ENCODE peak calls at places on chromosomes 7 and 10, in six cellular contexts. Z is ovary, P is tibial artery, K is heart left ventricle, N is GM12878, T is astrocyte of the cerebellum. V is an unnamed sample.

GRCh38 chr7:4479367-4480039 is 202.6 kb upstream of the FOXK1 start:
- DNase-seq in Z (no peak), P (no peak), K (no peak), N (no peak), T (peak), V (no peak)

GRCh38 chr10:48444266-48444665 is 137.8 kb downstream of the MAPK8 start:
- DNase-seq in Z (no peak), P (no peak), K (no peak), N (no peak), T (peak), V (peak)

GRCh38 chr7:36473454-36474282 is 84.0 kb downstream of the ANLN start:
- DNase-seq in Z (no peak), P (no peak), K (no peak), N (no peak), T (no peak), V (no peak)

GRCh38 chr7:138625849-138626230 is 75.3 kb downstream of the SVOPL start:
- DNase-seq in Z (no peak), P (no peak), K (no peak), N (no peak), T (no peak), V (no peak)

GRCh38 chr10:71995880-71996597 is 31.8 kb downstream of the CHST3 start:
- DNase-seq in Z (no peak), P (no peak), K (no peak), N (no peak), T (no peak), V (no peak)

GRCh38 chr7:32204361-32205018 is 134.3 kb upstream of the PDE1C start:
- DNase-seq in Z (peak), P (peak), K (peak), N (peak), T (peak), V (peak)

GRCh38 chr7:76072243-76073148 is 24.6 kb downstream of the MDH2 start:
- DNase-seq in Z (no peak), P (no peak), K (no peak), N (no peak), T (no peak), V (no peak)

GRCh38 chr10:93261089-93261488 is 187.4 kb downstream of the CYP26A1 start:
- DNase-seq in Z (no peak), P (no peak), K (no peak), N (no peak), T (no peak), V (no peak)

GRCh38 chr10:120702032-120702431 is 149.1 kb upstream of the WDR11 start:
- DNase-seq in Z (no peak), P (no peak), K (no peak), N (no peak), T (no peak), V (no peak)

GRCh38 chr7:98872328-98872924 is 2.6 kb upstream of the TMEM130 start:
- DNase-seq in Z (no peak), P (peak), K (no peak), N (no peak), T (no peak), V (no peak)

GRCh38 chr7:113521468-113521867 is 397.3 kb downstream of the PPP1R3A start:
- DNase-seq in Z (no peak), P (no peak), K (no peak), N (no peak), T (no peak), V (no peak)

GRCh38 chr10:34474060-34474376 is 341.1 kb downstream of the PARD3 start:
- DNase-seq in Z (no peak), P (no peak), K (no peak), N (no peak), T (no peak), V (no peak)

GRCh38 chr10:108956149-108956548 is 967.2 kb downstream of the XPNPEP1 start:
- DNase-seq in Z (no peak), P (no peak), K (no peak), N (no peak), T (no peak), V (no peak)

GRCh38 chr7:12942599-12942998 is 255.2 kb downstream of the ARL4A start:
- DNase-seq in Z (no peak), P (no peak), K (no peak), N (no peak), T (peak), V (no peak)

GRCh38 chr10:104732222-104732621 is 91.1 kb downstream of the SORCS3 start:
- DNase-seq in Z (no peak), P (no peak), K (no peak), N (no peak), T (no peak), V (no peak)

GRCh38 chr10:18400201-18400910 is 251.0 kb downstream of the NSUN6 start:
- DNase-seq in Z (no peak), P (no peak), K (no peak), N (peak), T (no peak), V (no peak)

GRCh38 chr7:116797611-116798010 is 64.8 kb upstream of the CAPZA2 start:
- DNase-seq in Z (no peak), P (no peak), K (no peak), N (no peak), T (no peak), V (no peak)

GRCh38 chr7:155405399-155406318 is 52.3 kb upstream of the EN2 start:
- DNase-seq in Z (no peak), P (no peak), K (no peak), N (no peak), T (no peak), V (no peak)

GRCh38 chr7:1027285-1028043 is 16.9 kb upstream of the GPR146 start:
- DNase-seq in Z (peak), P (no peak), K (no peak), N (no peak), T (no peak), V (no peak)

GRCh38 chr7:44281811-44282600 is 43.4 kb downstream of the CAMK2B start:
- DNase-seq in Z (peak), P (peak), K (no peak), N (no peak), T (no peak), V (no peak)

GRCh38 chr10:29083096-29083495 is 205.8 kb upstream of the LYZL1 start:
- DNase-seq in Z (no peak), P (no peak), K (no peak), N (no peak), T (no peak), V (no peak)

GRCh38 chr10:100009793-100010676 is at the start of gene DNMBP:
- DNase-seq in Z (peak), P (peak), K (peak), N (no peak), T (peak), V (no peak)

GRCh38 chr7:148953676-148954075 is 69.6 kb upstream of the EZH2 start:
- DNase-seq in Z (no peak), P (no peak), K (no peak), N (no peak), T (no peak), V (no peak)

GRCh38 chr7:84291756-84292155 is 97.2 kb upstream of the SEMA3A start:
- DNase-seq in Z (no peak), P (no peak), K (no peak), N (no peak), T (no peak), V (no peak)

GRCh38 chr7:13628231-13629001 is 361.1 kb downstream of the ETV1 start:
- DNase-seq in Z (no peak), P (no peak), K (no peak), N (no peak), T (no peak), V (peak)

GRCh38 chr7:46386428-46387399 is 465.6 kb upstream of the IGFBP3 start:
- DNase-seq in Z (no peak), P (no peak), K (no peak), N (no peak), T (no peak), V (no peak)

GRCh38 chr7:127609297-127609696 is 8.6 kb downstream of the PAX4 start:
- DNase-seq in Z (no peak), P (no peak), K (no peak), N (no peak), T (no peak), V (no peak)

GRCh38 chr7:155316427-155317113 is 18.9 kb downstream of the INSIG1 start:
- DNase-seq in Z (no peak), P (no peak), K (no peak), N (no peak), T (no peak), V (no peak)

GRCh38 chr10:125455855-125456254 is 227.1 kb downstream of the TEX36 start:
- DNase-seq in Z (no peak), P (no peak), K (no peak), N (no peak), T (no peak), V (no peak)

GRCh38 chr7:65477326-65477725 is 103.7 kb downstream of the ZNF92 start:
- DNase-seq in Z (no peak), P (no peak), K (no peak), N (no peak), T (no peak), V (no peak)
- TF ChIP-seq CTCF in Z (no peak), P (no peak), K (peak), N (no peak), T (peak), V (peak)

DNA sequence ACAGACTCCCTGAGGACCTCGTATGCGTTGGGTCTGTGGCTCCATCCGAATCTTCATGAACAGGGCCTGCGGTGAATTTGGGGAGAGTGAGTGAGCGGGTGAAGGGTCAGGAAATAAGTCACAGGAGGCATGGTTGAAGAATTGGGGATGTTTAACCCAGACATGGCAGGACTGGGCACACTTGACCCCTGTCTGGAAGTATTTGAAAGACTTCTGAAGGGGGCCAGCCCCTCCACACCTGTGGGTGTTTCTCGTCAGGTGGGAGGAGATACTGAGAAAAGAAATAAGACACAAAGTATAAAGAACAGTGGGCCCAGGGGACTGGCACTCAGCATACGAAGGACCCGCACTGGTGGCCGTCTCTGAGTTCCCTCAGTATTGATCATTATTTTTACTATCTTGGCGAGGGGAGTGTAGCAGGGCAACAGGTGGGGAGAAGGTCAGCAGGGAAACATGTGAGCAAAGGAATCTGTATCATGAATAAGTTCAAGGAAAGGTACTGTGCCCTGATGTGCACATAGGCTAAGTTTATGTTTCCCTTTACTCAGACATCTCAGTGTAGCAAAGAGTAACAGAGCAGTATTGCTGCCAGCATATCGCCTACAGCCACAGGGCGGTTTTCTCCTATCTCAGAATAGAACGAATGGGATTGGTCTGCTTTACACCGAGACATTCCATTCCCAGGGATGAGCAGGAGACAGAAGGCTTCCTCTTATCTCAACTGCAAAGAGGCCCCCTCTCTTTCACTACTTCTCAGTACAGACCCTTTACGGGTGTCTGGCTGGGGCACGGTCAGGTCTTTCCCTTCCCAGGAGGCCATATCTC is 38.2 kb upstream of the PFKFB3 start:
- DNase-seq in Z (no peak), P (no peak), K (no peak), N (no peak), T (no peak), V (no peak)
- H3K4me3 ChIP-seq in Z (peak), P (peak), K (peak), N (peak), T (peak), V (peak)

GRCh38 chr10:126847666-126848065 is 57.6 kb upstream of the DOCK1 start:
- DNase-seq in Z (no peak), P (no peak), K (no peak), N (no peak), T (no peak), V (no peak)

GRCh38 chr10:126849646-126850045 is 55.6 kb upstream of the DOCK1 start:
- DNase-seq in Z (no peak), P (no peak), K (no peak), N (no peak), T (no peak), V (no peak)

GRCh38 chr10:126844406-126844805 is 60.8 kb upstream of the DOCK1 start:
- DNase-seq in Z (no peak), P (no peak), K (no peak), N (no peak), T (peak), V (no peak)

GRCh38 chr10:126846469-126846868 is 58.8 kb upstream of the DOCK1 start:
- DNase-seq in Z (no peak), P (no peak), K (no peak), N (no peak), T (no peak), V (no peak)

DNA sequence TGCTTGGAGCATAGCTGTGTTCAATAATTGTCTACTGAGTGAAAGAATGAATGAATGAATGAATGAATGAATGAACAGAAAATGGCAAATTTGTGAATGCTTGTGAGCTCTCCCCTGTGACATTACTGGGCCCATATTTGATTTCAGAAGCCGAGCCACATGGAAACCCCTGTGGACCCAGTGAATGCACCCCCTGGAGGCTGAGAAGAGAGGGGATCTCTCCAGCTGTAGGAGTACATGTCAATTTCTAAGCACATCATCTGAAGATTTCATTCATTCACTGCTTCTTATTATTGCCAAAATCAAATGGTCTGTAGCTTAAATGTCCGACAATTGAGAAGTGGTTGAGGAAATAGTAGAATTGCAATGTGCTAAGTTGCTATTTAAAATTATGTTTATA is 58.3 kb upstream of the DOCK1 start:
- DNase-seq in Z (no peak), P (no peak), K (no peak), N (no peak), T (no peak), V (no peak)
- TF ChIP-seq CTCF in Z (no peak), P (no peak), K (no peak), N (no peak), T (peak), V (no peak)

GRCh38 chr10:111410740-111411139 is 333.9 kb downstream of the ADRA2A start:
- DNase-seq in Z (no peak), P (no peak), K (no peak), N (no peak), T (no peak), V (no peak)
- H3K4me3 ChIP-seq in Z (no peak), P (no peak), K (no peak), N (no peak), T (no peak), V (no peak)